ENCODE peak calls at places on chromosomes 5 and 9, in five cellular contexts. U is NCI-H146, R is caudate nucleus, F is PC-9, D is Daoy. V is an unnamed sample.
A peak's percentile ranks its signal among the peaks of the same experiment; 100 is the strongest.

GRCh38 chr5:57358796-57359592 is 123.6 kb downstream of the ACTBL2 start:
- DNase-seq in R (no peak), D (no peak), F (no peak), U (no peak), V (no peak)

GRCh38 chr9:98929096-98929495 is 14.6 kb upstream of the COL15A1 start:
- DNase-seq in F (no peak), R (no peak), U (no peak), D (peak; percentile 35), V (no peak)

GRCh38 chr5:39224196-39224754 is 4.9 kb upstream of the FYB1 start:
- DNase-seq in R (no peak), F (peak; percentile 89), U (no peak), D (peak; percentile 46), V (peak; percentile 73)

GRCh38 chr9:110820378-110820777 is 151.8 kb downstream of the MUSK start:
- DNase-seq in D (no peak), U (no peak), R (no peak), F (no peak), V (no peak)

GRCh38 chr9:114291064-114291474 is 31.8 kb upstream of the ORM1 start:
- DNase-seq in F (peak; percentile 70), D (peak; percentile 77), R (peak; percentile 14), U (peak; percentile 19), V (peak; percentile 71)

GRCh38 chr5:118580959-118581358 is 407.4 kb downstream of the DTWD2 start:
- DNase-seq in U (no peak), R (no peak), D (no peak), F (no peak), V (no peak)

GRCh38 chr5:366541-367357 is 45.2 kb downstream of the AHRR start:
- DNase-seq in D (no peak), F (no peak), R (no peak), U (no peak), V (no peak)

GRCh38 chr5:92676839-92677197 is 904.2 kb downstream of the NR2F1-AS1 start:
- DNase-seq in F (no peak), U (no peak), R (no peak), D (no peak), V (no peak)

GRCh38 chr5:9118852-9119251 is 427.0 kb downstream of the SEMA5A start:
- DNase-seq in F (no peak), U (no peak), D (no peak), R (no peak), V (no peak)

GRCh38 chr9:131622536-131622935 is 77.2 kb downstream of the PRRT1B start:
- DNase-seq in U (no peak), D (no peak), F (no peak), R (no peak), V (no peak)

GRCh38 chr9:87497604-87498045 is at the start of gene DAPK1:
- DNase-seq in U (peak; percentile 29), D (peak; percentile 81), F (peak; percentile 81), R (no peak), V (no peak)

GRCh38 chr5:125033602-125034001 is 287.2 kb upstream of the ZNF608 start:
- DNase-seq in U (no peak), R (no peak), F (no peak), D (no peak), V (no peak)

GRCh38 chr5:144189800-144190429 is 19.2 kb downstream of the KCTD16 start:
- DNase-seq in R (no peak), F (no peak), D (peak; percentile 95), U (no peak), V (peak; percentile 94)

GRCh38 chr5:111681414-111681790 is 75.6 kb downstream of the NREP start:
- DNase-seq in D (no peak), U (no peak), F (no peak), R (no peak), V (no peak)

GRCh38 chr9:131661954-131662621 is 77.8 kb downstream of the RAPGEF1 start:
- DNase-seq in R (no peak), U (no peak), F (no peak), D (peak; percentile 43), V (no peak)

GRCh38 chr5:640461-641330 is 28.6 kb downstream of the CEP72 start:
- DNase-seq in D (no peak), F (no peak), R (no peak), U (no peak), V (no peak)

GRCh38 chr5:16427572-16427971 is 38.0 kb downstream of the ZNF622 start:
- DNase-seq in D (no peak), R (no peak), F (no peak), U (peak; percentile 82), V (no peak)

GRCh38 chr9:130570200-130570599 is 9.2 kb upstream of the FUBP3 start:
- DNase-seq in U (no peak), R (no peak), F (peak; percentile 44), D (peak; percentile 88), V (peak; percentile 89)

GRCh38 chr9:92963831-92964606 is 16.7 kb downstream of the FGD3 start:
- DNase-seq in U (peak; percentile 37), R (no peak), F (no peak), D (no peak), V (no peak)

GRCh38 chr9:90870646-90871326 is 69.2 kb downstream of the SYK start:
- DNase-seq in D (peak; percentile 52), U (peak; percentile 10), R (no peak), F (peak; percentile 32), V (no peak)

GRCh38 chr9:109771084-109771483 is 8.9 kb upstream of the PALM2AKAP2 start:
- DNase-seq in F (peak; percentile 46), R (no peak), D (peak; percentile 77), U (no peak), V (peak; percentile 50)

GRCh38 chr9:109182940-109183798 is 16.1 kb upstream of the FRRS1L start:
- DNase-seq in F (peak; percentile 47), U (peak; percentile 63), R (no peak), D (peak; percentile 84), V (peak; percentile 62)

GRCh38 chr9:35755071-35755470 is 995 bp upstream of the MSMP start:
- DNase-seq in U (no peak), F (no peak), R (no peak), D (no peak), V (no peak)

GRCh38 chr5:69285448-69286116 is 47.0 kb downstream of the CCDC125 start:
- DNase-seq in R (no peak), D (peak; percentile 28), U (no peak), F (no peak), V (no peak)

GRCh38 chr9:86648828-86649170 is 294.6 kb upstream of the TUT7 start:
- DNase-seq in F (no peak), D (no peak), R (no peak), U (no peak), V (no peak)

GRCh38 chr9:133824802-133825186 is 86.6 kb upstream of the SARDH start:
- DNase-seq in R (no peak), F (no peak), D (no peak), U (no peak), V (no peak)

GRCh38 chr5:160230686-160231527 is 1.6 kb downstream of the FABP6 start:
- DNase-seq in R (no peak), D (peak; percentile 86), F (peak; percentile 21), U (no peak), V (peak; percentile 47)

GRCh38 chr5:153447534-153447933 is 42.9 kb upstream of the GRIA1 start:
- DNase-seq in R (no peak), D (no peak), U (no peak), F (no peak), V (no peak)

GRCh38 chr9:122228906-122229837 is at the start of gene LHX6:
- DNase-seq in D (peak; percentile 66), U (no peak), R (no peak), F (no peak), V (peak; percentile 36)

GRCh38 chr5:136033848-136034247 is 5.1 kb downstream of the TGFBI start:
- DNase-seq in D (no peak), F (no peak), R (no peak), U (no peak), V (no peak)

GRCh38 chr9:130987054-130987453 is 21.9 kb upstream of the LAMC3 start:
- DNase-seq in D (no peak), R (no peak), F (no peak), U (no peak), V (no peak)

GRCh38 chr5:16776611-16777251 is 159.4 kb downstream of the MYO10 start:
- DNase-seq in D (no peak), U (peak; percentile 33), R (no peak), F (no peak), V (no peak)

GRCh38 chr5:102583663-102584062 is 84.9 kb upstream of the SLCO6A1 start:
- DNase-seq in U (peak; percentile 81), D (peak; percentile 2), R (no peak), F (no peak), V (peak; percentile 32)